ENCODE peak calls at places on chromosomes 2 and 18, in seven cellular contexts. W is mucosa of descending colon; S is heart left ventricle; U is NCI-H1105; Y is right cardiac atrium; F is activated naive CD8-positive, alpha-beta T cell treated with anti-CD3 and anti-CD28 coated beads for 36 hours; L is CD8-positive, alpha-beta T cell. Z is an unnamed sample.

GRCh38 chr18:77439888-77440287 is 190.2 kb downstream of the GALR1 start:
- DNase-seq in W (no peak), S (no peak), U (no peak), Y (no peak), F (no peak), L (no peak), Z (no peak)

GRCh38 chr2:106882658-106883057 is 3.3 kb downstream of the ST6GAL2 start:
- DNase-seq in W (no peak), S (no peak), U (no peak), Y (no peak), F (no peak), L (no peak), Z (no peak)

GRCh38 chr2:80348953-80349352 is 44.4 kb upstream of the LRRTM1 start:
- DNase-seq in W (no peak), S (no peak), U (no peak), Y (no peak), F (no peak), L (no peak), Z (no peak)

GRCh38 chr18:48402953-48403352 is 6.2 kb downstream of the ZBTB7C start:
- DNase-seq in W (no peak), S (peak; percentile 42), U (no peak), Y (no peak), F (no peak), L (no peak), Z (no peak)

GRCh38 chr2:33134086-33134763 is 187.5 kb downstream of the LTBP1 start:
- DNase-seq in W (peak; percentile 24), S (no peak), U (peak; percentile 32), Y (peak; percentile 68), F (no peak), L (no peak), Z (peak; percentile 28)

GRCh38 chr18:7733642-7734041 is 166.5 kb downstream of the PTPRM start:
- DNase-seq in W (no peak), S (no peak), U (no peak), Y (no peak), F (no peak), L (no peak), Z (no peak)

GRCh38 chr2:240567137-240567871 is 980 bp upstream of the RNPEPL1 start:
- DNase-seq in W (peak; percentile 48), S (peak; percentile 58), U (no peak), Y (peak; percentile 56), F (no peak), L (peak; percentile 49), Z (peak; percentile 48)

GRCh38 chr18:70075906-70076305 is 128.2 kb upstream of the CD226 start:
- DNase-seq in W (no peak), S (no peak), U (no peak), Y (no peak), F (no peak), L (no peak), Z (no peak)

GRCh38 chr2:213018340-213018901 is 133.0 kb downstream of the IKZF2 start:
- DNase-seq in W (no peak), S (no peak), U (no peak), Y (no peak), F (no peak), L (no peak), Z (no peak)

GRCh38 chr18:67508146-67508545 is 8.4 kb downstream of the DSEL start:
- DNase-seq in W (no peak), S (no peak), U (no peak), Y (no peak), F (no peak), L (no peak), Z (no peak)